ENCODE peak calls at places on chromosomes 11 and 22, in seven cellular contexts. One of them, this sample, is unnamed.
A peak's percentile ranks its signal among the peaks of the same experiment; 100 is the strongest.

GRCh38 chr11:5564259-5565019 is 16.1 kb upstream of the OR52H1 start:
- DNase-seq in heart right ventricle: no peak
- DNase-seq in HuH-7: no peak
- DNase-seq in central memory CD8-positive, alpha-beta T cell: no peak
- DNase-seq in hypothalamus: no peak
- DNase-seq in activated effector memory CD4-positive, alpha-beta T cell treated with anti-CD3 and anti-CD28 coated beads, Interleukin-2, amount 50 U/mL, for 16 hours: no peak
- DNase-seq in DMS153: no peak
- DNase-seq in this sample: no peak

GRCh38 chr22:19019679-19020032 is 83.6 kb upstream of the PRODH start:
- DNase-seq in heart right ventricle: no peak
- DNase-seq in HuH-7: no peak
- DNase-seq in central memory CD8-positive, alpha-beta T cell: no peak
- DNase-seq in hypothalamus: no peak
- DNase-seq in activated effector memory CD4-positive, alpha-beta T cell treated with anti-CD3 and anti-CD28 coated beads, Interleukin-2, amount 50 U/mL, for 16 hours: no peak
- DNase-seq in DMS153: no peak
- DNase-seq in this sample: peak; percentile 69

GRCh38 chr22:32050678-32051515 is 7.8 kb downstream of the SLC5A1 start:
- DNase-seq in heart right ventricle: no peak
- DNase-seq in HuH-7: peak; percentile 62
- DNase-seq in central memory CD8-positive, alpha-beta T cell: no peak
- DNase-seq in hypothalamus: no peak
- DNase-seq in activated effector memory CD4-positive, alpha-beta T cell treated with anti-CD3 and anti-CD28 coated beads, Interleukin-2, amount 50 U/mL, for 16 hours: peak; percentile 82
- DNase-seq in DMS153: peak; percentile 84
- DNase-seq in this sample: no peak

GRCh38 chr22:44088976-44089570 is 65.0 kb downstream of the PARVB start:
- DNase-seq in heart right ventricle: peak; percentile 61
- DNase-seq in HuH-7: no peak
- DNase-seq in central memory CD8-positive, alpha-beta T cell: no peak
- DNase-seq in hypothalamus: peak; percentile 12
- DNase-seq in activated effector memory CD4-positive, alpha-beta T cell treated with anti-CD3 and anti-CD28 coated beads, Interleukin-2, amount 50 U/mL, for 16 hours: no peak
- DNase-seq in DMS153: no peak
- DNase-seq in this sample: no peak

GRCh38 chr22:50089231-50090140 is at the start of gene MOV10L1:
- DNase-seq in heart right ventricle: no peak
- DNase-seq in HuH-7: no peak
- DNase-seq in central memory CD8-positive, alpha-beta T cell: no peak
- DNase-seq in hypothalamus: no peak
- DNase-seq in activated effector memory CD4-positive, alpha-beta T cell treated with anti-CD3 and anti-CD28 coated beads, Interleukin-2, amount 50 U/mL, for 16 hours: no peak
- DNase-seq in DMS153: no peak
- DNase-seq in this sample: no peak

GRCh38 chr11:125952973-125953372 is 7.1 kb downstream of the VSIG10L2 start:
- DNase-seq in heart right ventricle: peak; percentile 64
- DNase-seq in HuH-7: no peak
- DNase-seq in central memory CD8-positive, alpha-beta T cell: no peak
- DNase-seq in hypothalamus: no peak
- DNase-seq in activated effector memory CD4-positive, alpha-beta T cell treated with anti-CD3 and anti-CD28 coated beads, Interleukin-2, amount 50 U/mL, for 16 hours: no peak
- DNase-seq in DMS153: no peak
- DNase-seq in this sample: no peak

GRCh38 chr11:67248653-67249052 is 17.6 kb upstream of the GRK2 start:
- DNase-seq in heart right ventricle: peak; percentile 47
- DNase-seq in HuH-7: no peak
- DNase-seq in central memory CD8-positive, alpha-beta T cell: no peak
- DNase-seq in hypothalamus: no peak
- DNase-seq in activated effector memory CD4-positive, alpha-beta T cell treated with anti-CD3 and anti-CD28 coated beads, Interleukin-2, amount 50 U/mL, for 16 hours: no peak
- DNase-seq in DMS153: no peak
- DNase-seq in this sample: no peak

GRCh38 chr11:122706689-122707088 is 51.2 kb downstream of the UBASH3B start:
- DNase-seq in heart right ventricle: no peak
- DNase-seq in HuH-7: no peak
- DNase-seq in central memory CD8-positive, alpha-beta T cell: no peak
- DNase-seq in hypothalamus: no peak
- DNase-seq in activated effector memory CD4-positive, alpha-beta T cell treated with anti-CD3 and anti-CD28 coated beads, Interleukin-2, amount 50 U/mL, for 16 hours: no peak
- DNase-seq in DMS153: no peak
- DNase-seq in this sample: no peak

GRCh38 chr11:84501750-84502149 is 1125.4 kb downstream of the DLG2 start:
- DNase-seq in heart right ventricle: no peak
- DNase-seq in HuH-7: no peak
- DNase-seq in central memory CD8-positive, alpha-beta T cell: no peak
- DNase-seq in hypothalamus: no peak
- DNase-seq in activated effector memory CD4-positive, alpha-beta T cell treated with anti-CD3 and anti-CD28 coated beads, Interleukin-2, amount 50 U/mL, for 16 hours: no peak
- DNase-seq in DMS153: no peak
- DNase-seq in this sample: no peak

GRCh38 chr22:21842946-21843345 is 24.5 kb downstream of the MAPK1 start:
- DNase-seq in heart right ventricle: no peak
- DNase-seq in HuH-7: no peak
- DNase-seq in central memory CD8-positive, alpha-beta T cell: no peak
- DNase-seq in hypothalamus: no peak
- DNase-seq in activated effector memory CD4-positive, alpha-beta T cell treated with anti-CD3 and anti-CD28 coated beads, Interleukin-2, amount 50 U/mL, for 16 hours: no peak
- DNase-seq in DMS153: no peak
- DNase-seq in this sample: no peak

GRCh38 chr11:78802058-78802633 is 227.5 kb upstream of the NARS2 start:
- DNase-seq in heart right ventricle: no peak
- DNase-seq in HuH-7: no peak
- DNase-seq in central memory CD8-positive, alpha-beta T cell: no peak
- DNase-seq in hypothalamus: no peak
- DNase-seq in activated effector memory CD4-positive, alpha-beta T cell treated with anti-CD3 and anti-CD28 coated beads, Interleukin-2, amount 50 U/mL, for 16 hours: no peak
- DNase-seq in DMS153: no peak
- DNase-seq in this sample: no peak

GRCh38 chr22:43004362-43005035 is 10.4 kb downstream of the PACSIN2 start:
- DNase-seq in heart right ventricle: no peak
- DNase-seq in HuH-7: no peak
- DNase-seq in central memory CD8-positive, alpha-beta T cell: no peak
- DNase-seq in hypothalamus: no peak
- DNase-seq in activated effector memory CD4-positive, alpha-beta T cell treated with anti-CD3 and anti-CD28 coated beads, Interleukin-2, amount 50 U/mL, for 16 hours: no peak
- DNase-seq in DMS153: no peak
- DNase-seq in this sample: no peak

GRCh38 chr11:57303990-57304579 is 20.7 kb downstream of the TNKS1BP1 start:
- DNase-seq in heart right ventricle: no peak
- DNase-seq in HuH-7: no peak
- DNase-seq in central memory CD8-positive, alpha-beta T cell: no peak
- DNase-seq in hypothalamus: no peak
- DNase-seq in activated effector memory CD4-positive, alpha-beta T cell treated with anti-CD3 and anti-CD28 coated beads, Interleukin-2, amount 50 U/mL, for 16 hours: no peak
- DNase-seq in DMS153: peak; percentile 93
- DNase-seq in this sample: no peak

GRCh38 chr11:19239039-19239438 is 1.7 kb downstream of the E2F8 start:
- DNase-seq in heart right ventricle: no peak
- DNase-seq in HuH-7: no peak
- DNase-seq in central memory CD8-positive, alpha-beta T cell: no peak
- DNase-seq in hypothalamus: no peak
- DNase-seq in activated effector memory CD4-positive, alpha-beta T cell treated with anti-CD3 and anti-CD28 coated beads, Interleukin-2, amount 50 U/mL, for 16 hours: no peak
- DNase-seq in DMS153: no peak
- DNase-seq in this sample: no peak

GRCh38 chr11:96014234-96014633 is 90.3 kb upstream of the MTMR2 start:
- DNase-seq in heart right ventricle: no peak
- DNase-seq in HuH-7: no peak
- DNase-seq in central memory CD8-positive, alpha-beta T cell: no peak
- DNase-seq in hypothalamus: no peak
- DNase-seq in activated effector memory CD4-positive, alpha-beta T cell treated with anti-CD3 and anti-CD28 coated beads, Interleukin-2, amount 50 U/mL, for 16 hours: peak; percentile 68
- DNase-seq in DMS153: no peak
- DNase-seq in this sample: no peak

GRCh38 chr11:550746-551085 is 9.8 kb downstream of the LMNTD2 start:
- DNase-seq in heart right ventricle: no peak
- DNase-seq in HuH-7: no peak
- DNase-seq in central memory CD8-positive, alpha-beta T cell: no peak
- DNase-seq in hypothalamus: no peak
- DNase-seq in activated effector memory CD4-positive, alpha-beta T cell treated with anti-CD3 and anti-CD28 coated beads, Interleukin-2, amount 50 U/mL, for 16 hours: no peak
- DNase-seq in DMS153: no peak
- DNase-seq in this sample: no peak

GRCh38 chr22:42368379-42369249 is 63.6 kb downstream of the NFAM1 start:
- DNase-seq in heart right ventricle: no peak
- DNase-seq in HuH-7: no peak
- DNase-seq in central memory CD8-positive, alpha-beta T cell: peak; percentile 18
- DNase-seq in hypothalamus: no peak
- DNase-seq in activated effector memory CD4-positive, alpha-beta T cell treated with anti-CD3 and anti-CD28 coated beads, Interleukin-2, amount 50 U/mL, for 16 hours: peak; percentile 74
- DNase-seq in DMS153: no peak
- DNase-seq in this sample: no peak

GRCh38 chr11:124760205-124760652 is 1.9 kb downstream of the ESAM start:
- DNase-seq in heart right ventricle: peak; percentile 69
- DNase-seq in HuH-7: no peak
- DNase-seq in central memory CD8-positive, alpha-beta T cell: no peak
- DNase-seq in hypothalamus: no peak
- DNase-seq in activated effector memory CD4-positive, alpha-beta T cell treated with anti-CD3 and anti-CD28 coated beads, Interleukin-2, amount 50 U/mL, for 16 hours: no peak
- DNase-seq in DMS153: no peak
- DNase-seq in this sample: no peak

GRCh38 chr11:102495161-102496042 is 35.1 kb downstream of the MMP7 start:
- DNase-seq in heart right ventricle: no peak
- DNase-seq in HuH-7: peak; percentile 36
- DNase-seq in central memory CD8-positive, alpha-beta T cell: no peak
- DNase-seq in hypothalamus: no peak
- DNase-seq in activated effector memory CD4-positive, alpha-beta T cell treated with anti-CD3 and anti-CD28 coated beads, Interleukin-2, amount 50 U/mL, for 16 hours: no peak
- DNase-seq in DMS153: peak; percentile 58
- DNase-seq in this sample: no peak

This sample was measured in mesenteric fat pad.